ENCODE peak calls at places on chromosomes 5 and 9, in six cellular contexts. One of them, this sample, is unnamed.

GRCh38 chr5:157463621-157464407 is 3.8 kb downstream of the NIPAL4 start:
- DNase-seq in SK-N-SH: no peak
- DNase-seq in prostate gland: no peak
- DNase-seq in GM23338: no peak
- DNase-seq in HCT116: peak; percentile 50
- DNase-seq in esophagus muscularis mucosa: no peak
- DNase-seq in this sample: no peak

GRCh38 chr5:135426102-135427082 is 20.8 kb downstream of the DCANP1 start:
- DNase-seq in SK-N-SH: peak; percentile 69
- DNase-seq in prostate gland: no peak
- DNase-seq in GM23338: peak; percentile 82
- DNase-seq in HCT116: peak; percentile 65
- DNase-seq in esophagus muscularis mucosa: no peak
- DNase-seq in this sample: no peak

GRCh38 chr9:6413365-6414263 is 615 bp downstream of the UHRF2 start:
- DNase-seq in SK-N-SH: peak; percentile 77
- DNase-seq in prostate gland: peak; percentile 17
- DNase-seq in GM23338: peak; percentile 61
- DNase-seq in HCT116: no peak
- DNase-seq in esophagus muscularis mucosa: no peak
- DNase-seq in this sample: peak; percentile 93

GRCh38 chr9:23587903-23588302 is 238.1 kb downstream of the ELAVL2 start:
- DNase-seq in SK-N-SH: no peak
- DNase-seq in prostate gland: no peak
- DNase-seq in GM23338: peak; percentile 62
- DNase-seq in HCT116: no peak
- DNase-seq in esophagus muscularis mucosa: no peak
- DNase-seq in this sample: no peak

GRCh38 chr5:53403291-53403690 is 77.1 kb upstream of the FST start:
- DNase-seq in SK-N-SH: no peak
- DNase-seq in prostate gland: no peak
- DNase-seq in GM23338: no peak
- DNase-seq in HCT116: no peak
- DNase-seq in esophagus muscularis mucosa: no peak
- DNase-seq in this sample: no peak

GRCh38 chr5:99019812-99020697 is 91.2 kb upstream of the CHD1 start:
- DNase-seq in SK-N-SH: no peak
- DNase-seq in prostate gland: no peak
- DNase-seq in GM23338: no peak
- DNase-seq in HCT116: peak; percentile 65
- DNase-seq in esophagus muscularis mucosa: no peak
- DNase-seq in this sample: no peak

GRCh38 chr5:61277190-61277589 is 54.9 kb upstream of the ZSWIM6 start:
- DNase-seq in SK-N-SH: no peak
- DNase-seq in prostate gland: no peak
- DNase-seq in GM23338: peak; percentile 43
- DNase-seq in HCT116: no peak
- DNase-seq in esophagus muscularis mucosa: no peak
- DNase-seq in this sample: no peak

GRCh38 chr5:105952875-105953274 is 1717.9 kb downstream of the EFNA5 start:
- DNase-seq in SK-N-SH: peak; percentile 3
- DNase-seq in prostate gland: no peak
- DNase-seq in GM23338: no peak
- DNase-seq in HCT116: no peak
- DNase-seq in esophagus muscularis mucosa: no peak
- DNase-seq in this sample: no peak

GRCh38 chr9:77839459-77840140 is 191.5 kb upstream of the GNA14 start:
- DNase-seq in SK-N-SH: no peak
- DNase-seq in prostate gland: no peak
- DNase-seq in GM23338: no peak
- DNase-seq in HCT116: peak; percentile 31
- DNase-seq in esophagus muscularis mucosa: no peak
- DNase-seq in this sample: no peak

GRCh38 chr9:110429453-110429852 is 91.8 kb upstream of the TXNDC8 start:
- DNase-seq in SK-N-SH: no peak
- DNase-seq in prostate gland: no peak
- DNase-seq in GM23338: no peak
- DNase-seq in HCT116: no peak
- DNase-seq in esophagus muscularis mucosa: no peak
- DNase-seq in this sample: no peak

GRCh38 chr5:6394429-6395101 is 16.2 kb upstream of the MED10 start:
- DNase-seq in SK-N-SH: no peak
- DNase-seq in prostate gland: no peak
- DNase-seq in GM23338: no peak
- DNase-seq in HCT116: no peak
- DNase-seq in esophagus muscularis mucosa: no peak
- DNase-seq in this sample: no peak

GRCh38 chr5:170360712-170361501 is 28.3 kb downstream of the KCNMB1 start:
- DNase-seq in SK-N-SH: no peak
- DNase-seq in prostate gland: no peak
- DNase-seq in GM23338: no peak
- DNase-seq in HCT116: no peak
- DNase-seq in esophagus muscularis mucosa: no peak
- DNase-seq in this sample: no peak

GRCh38 chr5:110086658-110087388 is 397.1 kb downstream of the MAN2A1 start:
- DNase-seq in SK-N-SH: no peak
- DNase-seq in prostate gland: peak; percentile 48
- DNase-seq in GM23338: no peak
- DNase-seq in HCT116: no peak
- DNase-seq in esophagus muscularis mucosa: no peak
- DNase-seq in this sample: no peak

GRCh38 chr9:124254261-124254682 is 3.5 kb upstream of the NEK6 start:
- DNase-seq in SK-N-SH: no peak
- DNase-seq in prostate gland: no peak
- DNase-seq in GM23338: no peak
- DNase-seq in HCT116: no peak
- DNase-seq in esophagus muscularis mucosa: no peak
- DNase-seq in this sample: peak; percentile 51

GRCh38 chr9:100170085-100170484 is 71.0 kb downstream of the INVS start:
- DNase-seq in SK-N-SH: no peak
- DNase-seq in prostate gland: no peak
- DNase-seq in GM23338: no peak
- DNase-seq in HCT116: no peak
- DNase-seq in esophagus muscularis mucosa: no peak
- DNase-seq in this sample: no peak

GRCh38 chr9:3200331-3200774 is 325.4 kb downstream of the RFX3 start:
- DNase-seq in SK-N-SH: no peak
- DNase-seq in prostate gland: no peak
- DNase-seq in GM23338: no peak
- DNase-seq in HCT116: no peak
- DNase-seq in esophagus muscularis mucosa: no peak
- DNase-seq in this sample: no peak

GRCh38 chr5:91225848-91226686 is 157.1 kb downstream of the ARRDC3 start:
- DNase-seq in SK-N-SH: no peak
- DNase-seq in prostate gland: peak; percentile 10
- DNase-seq in GM23338: peak; percentile 90
- DNase-seq in HCT116: peak; percentile 59
- DNase-seq in esophagus muscularis mucosa: no peak
- DNase-seq in this sample: no peak

GRCh38 chr5:67659288-67659687 is 462.7 kb upstream of the CD180 start:
- DNase-seq in SK-N-SH: no peak
- DNase-seq in prostate gland: no peak
- DNase-seq in GM23338: no peak
- DNase-seq in HCT116: no peak
- DNase-seq in esophagus muscularis mucosa: no peak
- DNase-seq in this sample: no peak

GRCh38 chr9:136547508-136548215 is 1.8 kb upstream of the NOTCH1 start:
- DNase-seq in SK-N-SH: no peak
- DNase-seq in prostate gland: no peak
- DNase-seq in GM23338: no peak
- DNase-seq in HCT116: no peak
- DNase-seq in esophagus muscularis mucosa: no peak
- DNase-seq in this sample: no peak

GRCh38 chr5:98309785-98310566 is 463.5 kb upstream of the RGMB start:
- DNase-seq in SK-N-SH: no peak
- DNase-seq in prostate gland: no peak
- DNase-seq in GM23338: peak; percentile 68
- DNase-seq in HCT116: peak; percentile 50
- DNase-seq in esophagus muscularis mucosa: no peak
- DNase-seq in this sample: no peak

GRCh38 chr9:19386469-19387044 is 6.5 kb upstream of the RPS6 start:
- DNase-seq in SK-N-SH: no peak
- DNase-seq in prostate gland: no peak
- DNase-seq in GM23338: no peak
- DNase-seq in HCT116: no peak
- DNase-seq in esophagus muscularis mucosa: no peak
- DNase-seq in this sample: no peak

GRCh38 chr9:77848897-77849296 is 182.7 kb downstream of the GNAQ start:
- DNase-seq in SK-N-SH: no peak
- DNase-seq in prostate gland: no peak
- DNase-seq in GM23338: no peak
- DNase-seq in HCT116: no peak
- DNase-seq in esophagus muscularis mucosa: peak; percentile 93
- DNase-seq in this sample: no peak

GRCh38 chr5:35876922-35877321 is 20.2 kb downstream of the IL7R start:
- DNase-seq in SK-N-SH: no peak
- DNase-seq in prostate gland: no peak
- DNase-seq in GM23338: no peak
- DNase-seq in HCT116: no peak
- DNase-seq in esophagus muscularis mucosa: no peak
- DNase-seq in this sample: no peak

GRCh38 chr9:112867275-112867991 is 23.2 kb downstream of the SLC46A2 start:
- DNase-seq in SK-N-SH: no peak
- DNase-seq in prostate gland: no peak
- DNase-seq in GM23338: peak; percentile 63
- DNase-seq in HCT116: peak; percentile 75
- DNase-seq in esophagus muscularis mucosa: no peak
- DNase-seq in this sample: no peak

GRCh38 chr9:109346904-109347303 is 26.0 kb upstream of the EPB41L4B start:
- DNase-seq in SK-N-SH: no peak
- DNase-seq in prostate gland: no peak
- DNase-seq in GM23338: no peak
- DNase-seq in HCT116: no peak
- DNase-seq in esophagus muscularis mucosa: no peak
- DNase-seq in this sample: no peak

GRCh38 chr9:101455656-101456235 is 20.2 kb upstream of the ALDOB start:
- DNase-seq in SK-N-SH: no peak
- DNase-seq in prostate gland: no peak
- DNase-seq in GM23338: no peak
- DNase-seq in HCT116: no peak
- DNase-seq in esophagus muscularis mucosa: no peak
- DNase-seq in this sample: no peak

GRCh38 chr5:148979104-148979723 is 83.6 kb downstream of the SH3TC2 start:
- DNase-seq in SK-N-SH: no peak
- DNase-seq in prostate gland: peak; percentile 74
- DNase-seq in GM23338: no peak
- DNase-seq in HCT116: no peak
- DNase-seq in esophagus muscularis mucosa: no peak
- DNase-seq in this sample: no peak

GRCh38 chr5:148978370-148979103 is 84.3 kb downstream of the SH3TC2 start:
- DNase-seq in SK-N-SH: no peak
- DNase-seq in prostate gland: no peak
- DNase-seq in GM23338: no peak
- DNase-seq in HCT116: no peak
- DNase-seq in esophagus muscularis mucosa: no peak
- DNase-seq in this sample: no peak

GRCh38 chr5:148984333-148984732 is 78.5 kb downstream of the SH3TC2 start:
- DNase-seq in SK-N-SH: no peak
- DNase-seq in prostate gland: no peak
- DNase-seq in GM23338: peak; percentile 60
- DNase-seq in HCT116: peak; percentile 77
- DNase-seq in esophagus muscularis mucosa: no peak
- DNase-seq in this sample: no peak

GRCh38 chr5:148976569-148977321 is 86.1 kb downstream of the SH3TC2 start:
- DNase-seq in SK-N-SH: no peak
- DNase-seq in prostate gland: peak; percentile 35
- DNase-seq in GM23338: peak; percentile 32
- DNase-seq in HCT116: no peak
- DNase-seq in esophagus muscularis mucosa: no peak
- DNase-seq in this sample: no peak

GRCh38 chr5:148981353-148981752 is 81.5 kb downstream of the SH3TC2 start:
- DNase-seq in SK-N-SH: no peak
- DNase-seq in prostate gland: no peak
- DNase-seq in GM23338: no peak
- DNase-seq in HCT116: no peak
- DNase-seq in esophagus muscularis mucosa: no peak
- DNase-seq in this sample: no peak
- H3K4me1 ChIP-seq in SK-N-SH: peaks cover 11% of the 10 kb centered on the region
- H3K4me1 ChIP-seq in prostate gland: no peaks in the 10 kb centered on the region
- H3K4me1 ChIP-seq in GM23338: peaks cover 15% of the 10 kb centered on the region
- H3K4me1 ChIP-seq in HCT116: peaks cover 18% of the 10 kb centered on the region
- H3K4me1 ChIP-seq in esophagus muscularis mucosa: peaks cover 4% of the 10 kb centered on the region
- H3K4me1 ChIP-seq in this sample: no peaks in the 10 kb centered on the region

DNA sequence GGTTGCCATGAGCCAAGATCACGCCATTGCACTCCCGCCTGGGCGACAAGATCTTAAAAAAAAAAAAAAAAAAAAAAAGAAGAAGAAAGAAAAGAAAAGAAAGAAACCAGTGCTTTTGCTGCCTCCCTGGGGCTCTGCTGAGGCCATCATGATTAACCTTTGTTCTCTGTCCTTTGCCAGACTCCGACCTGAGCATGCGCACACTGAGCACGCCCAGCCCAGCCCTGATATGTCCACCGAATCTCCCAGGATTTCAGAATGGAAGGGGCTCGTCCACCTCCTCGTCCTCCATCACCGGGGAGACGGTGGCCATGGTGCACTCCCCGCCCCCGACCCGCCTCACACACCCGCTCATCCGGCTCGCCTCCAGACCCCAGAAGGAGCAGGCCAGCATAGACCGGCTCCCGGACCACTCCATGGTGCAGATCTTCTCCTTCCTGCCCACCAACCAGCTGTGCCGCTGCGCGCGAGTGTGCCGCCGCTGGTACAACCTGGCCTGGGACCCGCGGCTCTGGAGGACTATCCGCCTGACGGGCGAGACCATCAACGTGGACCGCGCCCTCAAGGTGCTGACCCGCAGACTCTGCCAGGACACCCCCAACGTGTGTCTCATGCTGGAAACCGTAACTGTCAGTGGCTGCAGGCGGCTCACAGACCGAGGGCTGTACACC is 251.7 kb downstream of the MARCHF11 start:
- DNase-seq in SK-N-SH: no peak
- DNase-seq in prostate gland: no peak
- DNase-seq in GM23338: no peak
- DNase-seq in HCT116: no peak
- DNase-seq in esophagus muscularis mucosa: peak; percentile 62
- DNase-seq in this sample: no peak
- TF ChIP-seq POLR2AphosphoS5 in SK-N-SH: no peak
- TF ChIP-seq POLR2AphosphoS5 in prostate gland: no peak
- TF ChIP-seq POLR2AphosphoS5 in GM23338: no peak
- TF ChIP-seq POLR2AphosphoS5 in HCT116: no peak
- TF ChIP-seq POLR2AphosphoS5 in esophagus muscularis mucosa: no peak
- TF ChIP-seq POLR2AphosphoS5 in this sample: no peak

GRCh38 chr5:101829255-101829654 is 466.8 kb downstream of the SLCO4C1 start:
- DNase-seq in SK-N-SH: no peak
- DNase-seq in prostate gland: no peak
- DNase-seq in GM23338: no peak
- DNase-seq in HCT116: no peak
- DNase-seq in esophagus muscularis mucosa: no peak
- DNase-seq in this sample: no peak
- H3K4me3 ChIP-seq in SK-N-SH: no peak overlapping the region
- H3K4me3 ChIP-seq in prostate gland: no peak overlapping the region
- H3K4me3 ChIP-seq in GM23338: no peak overlapping the region
- H3K4me3 ChIP-seq in HCT116: no peak overlapping the region
- H3K4me3 ChIP-seq in esophagus muscularis mucosa: no peak overlapping the region
- H3K4me3 ChIP-seq in this sample: no peak overlapping the region

DNA sequence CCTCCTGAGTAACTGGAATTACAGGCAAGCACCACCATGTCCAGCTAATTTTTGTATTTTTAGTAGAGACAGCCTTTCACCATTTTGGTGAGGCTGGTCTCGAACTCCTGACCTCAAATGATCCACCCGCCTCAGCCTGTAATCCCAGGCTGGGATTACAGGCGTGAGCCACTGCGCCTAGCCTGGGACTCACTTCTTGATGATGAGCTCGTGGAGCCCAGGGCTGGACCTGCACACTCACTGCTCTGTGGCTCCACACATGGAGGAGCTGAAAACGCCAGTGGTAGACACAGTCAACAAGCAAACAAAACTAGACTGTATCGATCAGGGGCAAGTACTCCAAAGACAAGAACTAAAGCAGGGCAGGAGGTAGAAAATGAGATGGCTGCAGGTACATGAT is 59.8 kb upstream of the RPL26L1 start:
- DNase-seq in SK-N-SH: no peak
- DNase-seq in prostate gland: no peak
- DNase-seq in GM23338: no peak
- DNase-seq in HCT116: no peak
- DNase-seq in esophagus muscularis mucosa: no peak
- DNase-seq in this sample: no peak
- H3K4me1 ChIP-seq in SK-N-SH: peaks cover 20% of the 10 kb centered on the region
- H3K4me1 ChIP-seq in prostate gland: peaks cover 26% of the 10 kb centered on the region
- H3K4me1 ChIP-seq in GM23338: no peaks in the 10 kb centered on the region
- H3K4me1 ChIP-seq in HCT116: peaks cover 12% of the 10 kb centered on the region
- H3K4me1 ChIP-seq in esophagus muscularis mucosa: peaks cover 60% of the 10 kb centered on the region
- H3K4me1 ChIP-seq in this sample: peaks cover 18% of the 10 kb centered on the region